ENCODE peak calls at places on chromosomes 7 and 10, in four cellular contexts. One of them, this sample, is unnamed.

GRCh38 chr7:38964921-38965320 is 12.8 kb upstream of the POU6F2 start:
- DNase-seq in spleen: no peak
- DNase-seq in tibial nerve: no peak
- DNase-seq in iPS DF 6.9: no peak
- DNase-seq in this sample: no peak

GRCh38 chr7:7795736-7796135 is 77.3 kb upstream of the RPA3 start:
- DNase-seq in spleen: no peak
- DNase-seq in tibial nerve: no peak
- DNase-seq in iPS DF 6.9: no peak
- DNase-seq in this sample: no peak

GRCh38 chr10:31166606-31167005 is 134.9 kb upstream of the ZNF438 start:
- DNase-seq in spleen: no peak
- DNase-seq in tibial nerve: no peak
- DNase-seq in iPS DF 6.9: no peak
- DNase-seq in this sample: no peak

GRCh38 chr7:32518534-32519140 is 23.3 kb downstream of the AVL9 start:
- DNase-seq in spleen: no peak
- DNase-seq in tibial nerve: no peak
- DNase-seq in iPS DF 6.9: peak; percentile 72
- DNase-seq in this sample: no peak

GRCh38 chr7:109354000-109354399 is 784.3 kb downstream of the DNAJB9 start:
- DNase-seq in spleen: no peak
- DNase-seq in tibial nerve: no peak
- DNase-seq in iPS DF 6.9: no peak
- DNase-seq in this sample: no peak

GRCh38 chr7:124722292-124722691 is 43.3 kb downstream of the GPR37 start:
- DNase-seq in spleen: no peak
- DNase-seq in tibial nerve: no peak
- DNase-seq in iPS DF 6.9: no peak
- DNase-seq in this sample: no peak

GRCh38 chr7:112546723-112547513 is 66.1 kb downstream of the LSMEM1 start:
- DNase-seq in spleen: no peak
- DNase-seq in tibial nerve: no peak
- DNase-seq in iPS DF 6.9: peak; percentile 11
- DNase-seq in this sample: no peak

GRCh38 chr10:88058750-88059149 is 195.3 kb downstream of the PTEN start:
- DNase-seq in spleen: no peak
- DNase-seq in tibial nerve: no peak
- DNase-seq in iPS DF 6.9: no peak
- DNase-seq in this sample: no peak

GRCh38 chr10:77479586-77479985 is 158.0 kb downstream of the KCNMA1 start:
- DNase-seq in spleen: peak; percentile 35
- DNase-seq in tibial nerve: no peak
- DNase-seq in iPS DF 6.9: no peak
- DNase-seq in this sample: no peak

GRCh38 chr10:52318136-52318810 is 4.2 kb downstream of the DKK1 start:
- DNase-seq in spleen: no peak
- DNase-seq in tibial nerve: no peak
- DNase-seq in iPS DF 6.9: no peak
- DNase-seq in this sample: no peak

GRCh38 chr7:116083791-116084190 is 53.2 kb upstream of the TFEC start:
- DNase-seq in spleen: no peak
- DNase-seq in tibial nerve: no peak
- DNase-seq in iPS DF 6.9: no peak
- DNase-seq in this sample: no peak

GRCh38 chr10:28326516-28327493 is 23.9 kb upstream of the MPP7 start:
- DNase-seq in spleen: no peak
- DNase-seq in tibial nerve: no peak
- DNase-seq in iPS DF 6.9: no peak
- DNase-seq in this sample: peak; percentile 46

GRCh38 chr10:90289037-90289436 is 568.8 kb downstream of the HTR7 start:
- DNase-seq in spleen: no peak
- DNase-seq in tibial nerve: no peak
- DNase-seq in iPS DF 6.9: no peak
- DNase-seq in this sample: no peak

GRCh38 chr7:118689403-118689802 is 464.9 kb downstream of the ANKRD7 start:
- DNase-seq in spleen: no peak
- DNase-seq in tibial nerve: no peak
- DNase-seq in iPS DF 6.9: no peak
- DNase-seq in this sample: no peak

GRCh38 chr10:80421369-80422220 is 13.2 kb downstream of the PRXL2A start:
- DNase-seq in spleen: no peak
- DNase-seq in tibial nerve: no peak
- DNase-seq in iPS DF 6.9: no peak
- DNase-seq in this sample: no peak

GRCh38 chr10:42989481-42989921 is 87.4 kb upstream of the RET start:
- DNase-seq in spleen: peak; percentile 55
- DNase-seq in tibial nerve: no peak
- DNase-seq in iPS DF 6.9: no peak
- DNase-seq in this sample: no peak

GRCh38 chr7:47551550-47552121 is 30.3 kb downstream of the TNS3 start:
- DNase-seq in spleen: peak; percentile 43
- DNase-seq in tibial nerve: peak; percentile 47
- DNase-seq in iPS DF 6.9: no peak
- DNase-seq in this sample: no peak

GRCh38 chr10:103757531-103758293 is 97.7 kb downstream of the SH3PXD2A start:
- DNase-seq in spleen: peak; percentile 85
- DNase-seq in tibial nerve: no peak
- DNase-seq in iPS DF 6.9: no peak
- DNase-seq in this sample: no peak

GRCh38 chr10:28663576-28664368 is 13.5 kb upstream of the BAMBI start:
- DNase-seq in spleen: peak; percentile 90
- DNase-seq in tibial nerve: peak; percentile 52
- DNase-seq in iPS DF 6.9: no peak
- DNase-seq in this sample: peak; percentile 87

GRCh38 chr10:124578231-124579002 is 116.8 kb downstream of the LHPP start:
- DNase-seq in spleen: peak; percentile 61
- DNase-seq in tibial nerve: no peak
- DNase-seq in iPS DF 6.9: no peak
- DNase-seq in this sample: no peak

GRCh38 chr7:30845426-30846135 is 66.1 kb upstream of the AQP1 start:
- DNase-seq in spleen: peak; percentile 65
- DNase-seq in tibial nerve: peak; percentile 37
- DNase-seq in iPS DF 6.9: no peak
- DNase-seq in this sample: no peak

GRCh38 chr7:30433082-30433481 is 45.5 kb downstream of the NOD1 start:
- DNase-seq in spleen: no peak
- DNase-seq in tibial nerve: peak; percentile 46
- DNase-seq in iPS DF 6.9: no peak
- DNase-seq in this sample: no peak

GRCh38 chr7:33243319-33243881 is 114.0 kb downstream of the BBS9 start:
- DNase-seq in spleen: no peak
- DNase-seq in tibial nerve: no peak
- DNase-seq in iPS DF 6.9: no peak
- DNase-seq in this sample: no peak

GRCh38 chr10:61812052-61812721 is 89.3 kb upstream of the ARID5B start:
- DNase-seq in spleen: no peak
- DNase-seq in tibial nerve: no peak
- DNase-seq in iPS DF 6.9: no peak
- DNase-seq in this sample: no peak

GRCh38 chr7:106231856-106232490 is 52.8 kb downstream of the NAMPT start:
- DNase-seq in spleen: no peak
- DNase-seq in tibial nerve: no peak
- DNase-seq in iPS DF 6.9: no peak
- DNase-seq in this sample: no peak

GRCh38 chr10:43340619-43341018 is 30.8 kb upstream of the FXYD4 start:
- DNase-seq in spleen: no peak
- DNase-seq in tibial nerve: no peak
- DNase-seq in iPS DF 6.9: no peak
- DNase-seq in this sample: no peak

GRCh38 chr10:97463363-97464132 is 17.6 kb downstream of the ZDHHC16 start:
- DNase-seq in spleen: no peak
- DNase-seq in tibial nerve: no peak
- DNase-seq in iPS DF 6.9: peak; percentile 64
- DNase-seq in this sample: no peak

GRCh38 chr7:21911341-21911875 is 34.3 kb downstream of the CDCA7L start:
- DNase-seq in spleen: no peak
- DNase-seq in tibial nerve: no peak
- DNase-seq in iPS DF 6.9: no peak
- DNase-seq in this sample: no peak

GRCh38 chr10:86969421-86970041 is 1.2 kb downstream of the ADIRF start:
- DNase-seq in spleen: no peak
- DNase-seq in tibial nerve: no peak
- DNase-seq in iPS DF 6.9: no peak
- DNase-seq in this sample: peak; percentile 72

GRCh38 chr7:24882989-24883631 is 96.9 kb downstream of the OSBPL3 start:
- DNase-seq in spleen: no peak
- DNase-seq in tibial nerve: peak; percentile 31
- DNase-seq in iPS DF 6.9: no peak
- DNase-seq in this sample: no peak

GRCh38 chr10:50224330-50224952 is 26.9 kb downstream of the ASAH2 start:
- DNase-seq in spleen: no peak
- DNase-seq in tibial nerve: no peak
- DNase-seq in iPS DF 6.9: no peak
- DNase-seq in this sample: no peak

GRCh38 chr7:7569113-7569527 is 2.4 kb downstream of the MIOS start:
- DNase-seq in spleen: no peak
- DNase-seq in tibial nerve: no peak
- DNase-seq in iPS DF 6.9: no peak
- DNase-seq in this sample: no peak

GRCh38 chr10:29712108-29712507 is 77.3 kb upstream of the SVIL start:
- DNase-seq in spleen: no peak
- DNase-seq in tibial nerve: no peak
- DNase-seq in iPS DF 6.9: no peak
- DNase-seq in this sample: no peak

GRCh38 chr10:52678611-52679010 is 94.0 kb downstream of the MBL2 start:
- DNase-seq in spleen: no peak
- DNase-seq in tibial nerve: no peak
- DNase-seq in iPS DF 6.9: no peak
- DNase-seq in this sample: no peak

DNA sequence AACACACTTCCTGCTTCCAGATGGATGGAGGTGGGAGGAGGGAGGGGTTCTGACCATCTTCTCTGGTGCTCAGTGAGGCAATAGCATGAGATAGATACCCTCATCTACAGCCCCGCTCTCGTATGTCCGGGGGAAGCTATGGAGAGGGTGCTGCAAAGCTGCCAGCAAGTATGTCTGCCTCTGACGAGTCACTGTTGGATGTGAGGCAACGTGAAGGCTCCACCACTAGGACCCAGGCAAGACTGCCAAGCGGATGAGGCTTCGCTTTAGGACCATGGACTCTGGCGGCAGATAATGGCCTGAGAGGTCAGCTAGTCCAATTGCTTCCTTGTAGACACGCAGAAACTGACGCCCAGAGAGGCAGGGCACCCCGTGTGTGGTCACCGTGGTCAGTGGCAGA is 601.6 kb downstream of the PTPRN2 start:
- DNase-seq in spleen: peak; percentile 44
- DNase-seq in tibial nerve: no peak
- DNase-seq in iPS DF 6.9: no peak
- DNase-seq in this sample: no peak
- H3K9me3 ChIP-seq in spleen: no peaks in the 10 kb centered on the region
- H3K9me3 ChIP-seq in tibial nerve: no peaks in the 10 kb centered on the region
- H3K9me3 ChIP-seq in iPS DF 6.9: peaks cover 33% of the 10 kb centered on the region
- H3K9me3 ChIP-seq in this sample: no peaks in the 10 kb centered on the region

GRCh38 chr10:94018107-94018506 is 24.4 kb downstream of the PLCE1 start:
- DNase-seq in spleen: no peak
- DNase-seq in tibial nerve: no peak
- DNase-seq in iPS DF 6.9: no peak
- DNase-seq in this sample: no peak

GRCh38 chr10:94027197-94027596 is 33.5 kb downstream of the PLCE1 start:
- DNase-seq in spleen: no peak
- DNase-seq in tibial nerve: no peak
- DNase-seq in iPS DF 6.9: no peak
- DNase-seq in this sample: no peak

GRCh38 chr10:94024407-94024806 is 30.7 kb downstream of the PLCE1 start:
- DNase-seq in spleen: no peak
- DNase-seq in tibial nerve: no peak
- DNase-seq in iPS DF 6.9: no peak
- DNase-seq in this sample: no peak

GRCh38 chr10:94023909-94024308 is 30.2 kb downstream of the PLCE1 start:
- DNase-seq in spleen: no peak
- DNase-seq in tibial nerve: no peak
- DNase-seq in iPS DF 6.9: no peak
- DNase-seq in this sample: no peak
- H3K27ac ChIP-seq in spleen: no peak overlapping the region
- H3K27ac ChIP-seq in tibial nerve: no peak overlapping the region
- H3K27ac ChIP-seq in iPS DF 6.9: no peak overlapping the region
- H3K27ac ChIP-seq in this sample: no peak overlapping the region

GRCh38 chr10:132711618-132712051 is 74.3 kb downstream of the NKX6-2 start:
- DNase-seq in spleen: peak; percentile 55
- DNase-seq in tibial nerve: no peak
- DNase-seq in iPS DF 6.9: no peak
- DNase-seq in this sample: no peak
- H3K27me3 ChIP-seq in spleen: no peaks in the 10 kb centered on the region
- H3K27me3 ChIP-seq in tibial nerve: no peaks in the 10 kb centered on the region
- H3K27me3 ChIP-seq in iPS DF 6.9: no peaks in the 10 kb centered on the region
- H3K27me3 ChIP-seq in this sample: no peaks in the 10 kb centered on the region

DNA sequence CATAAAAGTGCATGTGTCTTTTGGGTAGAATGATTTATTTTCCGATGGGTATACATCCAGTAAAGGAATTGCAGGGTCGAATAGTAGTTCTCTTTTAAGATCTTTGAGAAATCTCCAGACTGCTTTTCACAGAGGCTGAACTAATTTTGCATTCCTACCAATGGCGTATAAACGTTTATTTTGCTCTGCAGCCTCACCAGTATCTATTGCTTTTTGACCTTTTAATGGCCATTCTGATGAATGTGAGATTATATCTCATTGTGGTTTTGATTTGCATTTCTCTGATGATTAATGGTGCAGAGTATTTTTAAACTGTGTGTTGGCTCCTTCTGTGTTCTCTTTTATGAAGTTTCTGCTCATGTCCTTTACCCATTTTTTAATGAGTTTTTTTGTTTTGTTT is 1020.1 kb downstream of the NXPH1 start:
- DNase-seq in spleen: no peak
- DNase-seq in tibial nerve: no peak
- DNase-seq in iPS DF 6.9: no peak
- DNase-seq in this sample: no peak
- H3K9me3 ChIP-seq in spleen: no peaks in the 10 kb centered on the region
- H3K9me3 ChIP-seq in tibial nerve: no peaks in the 10 kb centered on the region
- H3K9me3 ChIP-seq in iPS DF 6.9: no peaks in the 10 kb centered on the region
- H3K9me3 ChIP-seq in this sample: no peaks in the 10 kb centered on the region